ENCODE peak calls at places on chromosomes 5 and 9, in nine cellular contexts. H is hepatic stellate cell; W is substantia nigra; A is tibial artery; V is hypothalamus; Q is A172; N is stimulated activated CD4-positive, alpha-beta T cell treated with anti-CD3 and anti-CD28 coated beads, Interleukin-15, amount 100 ng/mL, for 24 hours; S is SW 1271; C is G401. Z is an unnamed sample.

GRCh38 chr5:172407861-172408260 is 46.5 kb downstream of the SH3PXD2B start:
- DNase-seq in V (peak), W (no peak), N (no peak), C (peak), A (no peak), H (no peak), S (no peak), Q (peak), Z (peak)

GRCh38 chr5:158390556-158390955 is 531.6 kb upstream of the CLINT1 start:
- DNase-seq in A (no peak), H (no peak), V (no peak), W (no peak), N (no peak), C (no peak), Q (peak), S (peak), Z (no peak)

GRCh38 chr5:20694121-20694520 is 706.1 kb upstream of the CDH18 start:
- DNase-seq in Q (no peak), C (no peak), S (no peak), V (no peak), H (no peak), W (no peak), A (no peak), N (no peak), Z (no peak)

GRCh38 chr9:124574534-124574933 is 67.3 kb upstream of the NR5A1 start:
- DNase-seq in C (no peak), N (no peak), Q (no peak), A (no peak), W (no peak), S (no peak), H (no peak), V (no peak), Z (no peak)

GRCh38 chr9:75962186-75963036 is 71.9 kb downstream of the PCSK5 start:
- DNase-seq in S (no peak), N (no peak), Q (peak), H (no peak), A (no peak), V (peak), W (peak), C (no peak), Z (peak)

GRCh38 chr9:1042466-1042865 is 7.7 kb upstream of the DMRT2 start:
- DNase-seq in V (no peak), N (peak), H (no peak), Q (no peak), C (no peak), A (no peak), S (no peak), W (no peak), Z (no peak)

GRCh38 chr5:159101689-159102088 is 2.0 kb upstream of the EBF1 start:
- DNase-seq in C (no peak), W (no peak), V (no peak), S (no peak), H (no peak), N (no peak), Q (no peak), A (no peak), Z (no peak)

GRCh38 chr9:16316911-16317817 is 553.3 kb downstream of the BNC2 start:
- DNase-seq in S (no peak), V (no peak), C (no peak), A (no peak), N (no peak), Q (no peak), H (no peak), W (no peak), Z (no peak)

GRCh38 chr5:55220433-55221185 is 6.5 kb downstream of the MCIDAS start:
- DNase-seq in C (peak), N (peak), Q (no peak), W (no peak), A (no peak), V (no peak), H (no peak), S (no peak), Z (no peak)

GRCh38 chr9:100308965-100309564 is 43.7 kb downstream of the TEX10 start:
- DNase-seq in W (no peak), A (no peak), S (no peak), H (no peak), V (no peak), C (no peak), N (no peak), Q (no peak), Z (no peak)

GRCh38 chr5:81849769-81850367 is 99.0 kb upstream of the SSBP2 start:
- DNase-seq in A (no peak), W (no peak), N (no peak), C (peak), H (no peak), V (no peak), Q (no peak), S (no peak), Z (no peak)

GRCh38 chr9:137070906-137071275 is 534 bp upstream of the SAPCD2 start:
- DNase-seq in H (peak), W (peak), A (no peak), Q (peak), N (no peak), C (peak), V (peak), S (no peak), Z (no peak)

Z was measured in PC-9.